ENCODE peak calls at places on chromosomes 7 and 10, in eight cellular contexts. U, V, Q, L, W, G, P and B are unnamed samples.

GRCh38 chr7:33916357-33917081 is 11.2 kb downstream of the BMPER start:
- DNase-seq in U (no peak), V (no peak), Q (no peak), L (no peak), W (no peak), G (no peak), P (no peak), B (no peak)

GRCh38 chr10:131160219-131160875 is 151.2 kb downstream of the TCERG1L start:
- DNase-seq in U (no peak), V (no peak), Q (no peak), L (no peak), W (no peak), G (no peak), P (no peak), B (no peak)

GRCh38 chr7:8217200-8218068 is 44.5 kb downstream of the ICA1 start:
- DNase-seq in U (no peak), V (peak; percentile 47), Q (peak; percentile 54), L (peak; percentile 79), W (no peak), G (no peak), P (no peak), B (peak; percentile 44)

GRCh38 chr7:69309601-69310000 is 288.7 kb upstream of the AUTS2 start:
- DNase-seq in U (no peak), V (no peak), Q (no peak), L (peak; percentile 7), W (no peak), G (no peak), P (no peak), B (no peak)

GRCh38 chr7:92709150-92709549 is 119.0 kb upstream of the FAM133B start:
- DNase-seq in U (no peak), V (no peak), Q (no peak), L (no peak), W (no peak), G (no peak), P (no peak), B (no peak)

GRCh38 chr7:4682621-4683042 is 537 bp downstream of the FOXK1 start:
- DNase-seq in U (peak; percentile 66), V (peak; percentile 69), Q (no peak), L (peak; percentile 75), W (no peak), G (peak; percentile 58), P (no peak), B (peak; percentile 49)

GRCh38 chr10:115004236-115004862 is 66.4 kb downstream of the TRUB1 start:
- DNase-seq in U (no peak), V (no peak), Q (no peak), L (no peak), W (no peak), G (no peak), P (no peak), B (no peak)

GRCh38 chr10:49140306-49141175 is 6.7 kb upstream of the FAM170B start:
- DNase-seq in U (peak; percentile 74), V (no peak), Q (no peak), L (no peak), W (no peak), G (no peak), P (no peak), B (no peak)

DNA sequence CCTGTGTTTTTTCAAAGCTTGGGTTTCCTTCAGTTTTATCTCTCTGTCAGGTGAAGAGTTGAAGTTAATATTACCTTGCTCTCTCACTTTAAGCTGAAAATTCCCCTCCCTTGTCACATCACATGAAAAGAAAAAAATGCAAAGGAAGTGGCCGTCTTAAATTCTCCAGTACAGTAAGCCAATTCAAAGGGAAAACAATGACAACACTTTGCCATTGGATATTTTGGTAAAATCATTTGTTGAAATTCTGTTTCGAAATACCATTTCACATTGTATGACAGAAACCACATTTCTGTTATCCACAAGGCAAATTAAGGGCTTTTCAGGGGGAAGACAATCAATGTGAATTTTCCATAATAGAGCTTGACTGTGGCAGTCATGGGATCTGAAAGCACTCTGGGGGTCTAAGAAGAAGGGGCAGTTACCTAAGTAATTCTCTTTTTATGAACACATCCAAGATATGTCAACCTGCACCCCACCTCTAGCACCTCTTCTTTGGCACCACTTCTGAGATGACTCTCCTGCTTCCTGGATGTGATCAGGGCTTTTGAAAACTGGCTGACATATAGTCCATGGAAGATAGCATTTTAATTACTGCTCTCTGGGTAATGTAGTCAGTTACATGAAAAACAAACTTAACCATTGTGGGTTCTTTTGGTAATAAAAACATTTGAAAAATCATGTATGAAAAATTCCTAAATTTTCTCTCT is 63.8 kb downstream of the ENTPD1 start:
- DNase-seq in U (no peak), V (no peak), Q (no peak), L (peak; percentile 10), W (no peak), G (no peak), P (no peak), B (no peak)
- TF ChIP-seq POLR2A in U (no peak), V (no peak), Q (no peak), L (no peak), W (no peak), G (no peak), P (no peak), B (no peak)

GRCh38 chr10:73873843-73874215 is 526 bp downstream of the CAMK2G start:
- DNase-seq in U (no peak), V (no peak), Q (no peak), L (peak; percentile 39), W (no peak), G (no peak), P (no peak), B (no peak)

GRCh38 chr10:73873163-73873842 is 1.1 kb downstream of the CAMK2G start:
- DNase-seq in U (no peak), V (no peak), Q (no peak), L (no peak), W (no peak), G (no peak), P (no peak), B (no peak)

GRCh38 chr10:73875139-73875475 is 752 bp upstream of the CAMK2G start:
- DNase-seq in U (no peak), V (no peak), Q (no peak), L (no peak), W (no peak), G (no peak), P (no peak), B (no peak)

GRCh38 chr10:73876157-73876556 is 1.8 kb upstream of the CAMK2G start:
- DNase-seq in U (no peak), V (no peak), Q (no peak), L (no peak), W (no peak), G (no peak), P (no peak), B (no peak)

DNA sequence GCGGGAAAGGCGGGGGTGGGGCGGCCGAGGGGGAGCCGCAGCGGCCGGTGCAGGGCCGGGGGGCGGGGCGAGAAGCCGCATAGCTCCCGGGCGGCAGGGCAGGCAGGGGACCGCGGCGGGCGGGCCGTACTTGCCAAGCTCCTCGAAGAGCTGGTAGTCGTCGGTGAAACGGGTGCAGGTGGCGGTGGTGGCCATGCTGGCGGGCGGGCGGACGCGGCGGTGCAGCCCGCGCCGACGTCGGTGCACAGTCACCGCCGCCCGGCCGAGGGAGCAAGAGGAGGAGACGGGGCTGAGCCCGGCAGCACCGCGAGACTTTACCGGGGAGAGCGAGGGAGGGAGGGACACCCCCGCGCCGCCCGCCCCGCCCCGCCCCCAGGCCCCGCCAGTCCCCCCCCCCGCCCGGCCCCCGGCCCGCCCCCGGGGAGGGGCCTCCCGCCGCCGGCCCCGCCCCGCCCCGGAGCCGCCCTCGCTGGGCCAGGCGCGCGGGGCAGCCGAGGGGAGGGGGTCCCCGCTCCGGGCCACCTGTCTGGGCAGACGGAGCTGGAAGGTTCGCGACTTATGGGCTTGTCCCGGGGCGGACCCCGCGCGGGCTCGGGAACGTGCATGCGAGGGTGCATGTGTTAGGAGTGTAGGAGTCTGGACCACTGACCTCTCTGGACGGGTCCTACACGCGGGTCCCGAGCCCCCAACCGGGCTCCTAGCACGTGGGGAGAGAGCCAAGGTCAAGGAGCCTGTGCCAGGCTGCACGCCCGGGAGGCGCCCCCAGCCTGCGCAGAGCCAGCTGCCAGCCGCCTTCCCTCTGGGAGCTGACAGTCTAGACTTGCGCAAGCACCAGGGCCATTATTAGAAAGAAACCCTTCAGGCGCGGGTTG is at the start of gene CAMK2G:
- DNase-seq in U (peak; percentile 78), V (peak; percentile 87), Q (no peak), L (peak; percentile 90), W (peak; percentile 57), G (peak; percentile 89), P (peak; percentile 94), B (peak; percentile 98)
- TF ChIP-seq POLR2A in U (no peak), V (peak; percentile 45), Q (no peak), L (peak; percentile 81), W (no peak), G (peak; percentile 71), P (peak; percentile 18), B (peak; percentile 80)

GRCh38 chr10:124909563-124909962 is 32.4 kb upstream of the ZRANB1 start:
- DNase-seq in U (no peak), V (no peak), Q (no peak), L (no peak), W (no peak), G (no peak), P (no peak), B (no peak)

GRCh38 chr10:124912487-124912886 is 29.4 kb upstream of the ZRANB1 start:
- DNase-seq in U (no peak), V (no peak), Q (no peak), L (no peak), W (no peak), G (no peak), P (no peak), B (no peak)

GRCh38 chr10:124913167-124913566 is 28.8 kb upstream of the ZRANB1 start:
- DNase-seq in U (no peak), V (no peak), Q (no peak), L (no peak), W (no peak), G (no peak), P (no peak), B (no peak)

GRCh38 chr10:124912052-124912435 is 29.9 kb upstream of the ZRANB1 start:
- DNase-seq in U (no peak), V (peak; percentile 7), Q (no peak), L (no peak), W (no peak), G (no peak), P (no peak), B (no peak)

DNA sequence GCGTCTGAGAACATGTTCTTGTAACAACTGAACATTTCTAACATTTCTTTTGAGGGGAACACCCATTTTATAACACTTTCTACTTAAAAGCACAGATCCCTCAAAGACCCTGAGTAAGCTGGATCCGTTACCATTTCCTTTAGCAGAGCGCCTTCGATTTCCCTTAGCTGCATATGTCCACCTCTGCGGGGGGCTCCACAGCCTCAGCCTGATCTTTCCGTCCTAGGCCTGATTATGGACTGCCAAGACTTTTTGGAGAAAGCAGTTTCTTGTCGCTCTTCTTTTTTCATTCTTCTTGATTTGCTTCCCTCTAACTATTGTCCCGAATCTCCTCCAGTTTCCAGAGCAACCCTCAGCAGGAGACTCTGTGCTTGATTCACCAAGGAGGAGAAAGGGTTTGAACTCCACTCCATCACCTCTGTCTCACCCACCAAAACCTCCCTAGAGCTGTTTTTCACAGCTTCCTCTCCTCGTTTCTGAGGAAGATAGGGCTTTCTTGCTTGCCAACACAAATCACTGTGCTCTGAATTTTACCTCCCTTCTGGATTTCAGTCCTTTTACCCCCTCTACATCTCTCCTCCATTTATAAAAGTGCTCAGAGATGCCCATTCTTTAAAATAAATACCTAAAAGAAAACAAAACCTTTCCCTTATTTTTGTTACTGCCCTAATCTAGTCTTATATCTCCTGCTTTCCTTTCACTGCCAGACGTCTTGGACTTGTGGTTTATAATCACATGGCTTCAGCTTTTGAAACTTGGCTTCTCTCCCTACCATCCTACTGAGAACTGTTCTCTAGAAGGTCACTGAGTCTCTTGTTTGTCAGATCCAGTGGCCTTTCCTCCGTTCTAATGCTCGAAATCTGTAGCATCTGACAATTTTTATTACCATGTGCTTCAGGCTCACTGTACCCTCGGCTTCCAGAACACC is 30.5 kb upstream of the ZRANB1 start:
- DNase-seq in U (no peak), V (peak; percentile 30), Q (no peak), L (peak; percentile 16), W (no peak), G (no peak), P (no peak), B (no peak)
- TF ChIP-seq POLR2A in U (no peak), V (no peak), Q (no peak), L (no peak), W (no peak), G (no peak), P (no peak), B (no peak)

GRCh38 chr7:1312098-1313070 is 79.7 kb downstream of the UNCX start:
- DNase-seq in U (no peak), V (no peak), Q (no peak), L (no peak), W (no peak), G (no peak), P (no peak), B (no peak)

GRCh38 chr7:1314021-1314907 is 81.6 kb downstream of the UNCX start:
- DNase-seq in U (no peak), V (no peak), Q (no peak), L (no peak), W (no peak), G (no peak), P (no peak), B (no peak)

GRCh38 chr7:1313591-1313990 is 80.9 kb downstream of the UNCX start:
- DNase-seq in U (no peak), V (no peak), Q (no peak), L (no peak), W (no peak), G (no peak), P (no peak), B (no peak)

GRCh38 chr7:1316086-1316485 is 83.4 kb downstream of the UNCX start:
- DNase-seq in U (no peak), V (no peak), Q (no peak), L (no peak), W (no peak), G (no peak), P (no peak), B (no peak)

GRCh38 chr7:1314908-1315450 is 82.3 kb downstream of the UNCX start:
- DNase-seq in U (no peak), V (no peak), Q (no peak), L (no peak), W (no peak), G (no peak), P (no peak), B (no peak)
- TF ChIP-seq POLR2A in U (no peak), V (no peak), Q (no peak), L (no peak), W (no peak), G (no peak), P (no peak), B (no peak)